ENCODE peak calls at places on chromosomes 11 and 22, in eight cellular contexts. H is A172, X is LHCN-M2, V is NCI-H1092, F is amniotic stem cell, S is left ventricle myocardium inferior, K is AG20443, T is T follicular helper cell. N is an unnamed sample.

GRCh38 chr11:125625225-125625593 is 246 bp downstream of the CHEK1 start:
- DNase-seq in H (no peak), X (no peak), V (no peak), F (no peak), S (no peak), K (no peak), T (no peak), N (no peak)

GRCh38 chr11:1878134-1879031 is 13.3 kb downstream of the PRR33 start:
- DNase-seq in H (no peak), X (no peak), V (no peak), F (no peak), S (peak), K (peak), T (no peak), N (no peak)

GRCh38 chr11:112797653-112798293 is 163.4 kb upstream of the NCAM1 start:
- DNase-seq in H (peak), X (peak), V (no peak), F (no peak), S (no peak), K (peak), T (no peak), N (no peak)

GRCh38 chr11:66978229-66978628 is 3.1 kb downstream of the C11orf86 start:
- DNase-seq in H (no peak), X (no peak), V (no peak), F (no peak), S (no peak), K (no peak), T (no peak), N (no peak)

GRCh38 chr11:16779436-16779835 is 41.0 kb downstream of the C11orf58 start:
- DNase-seq in H (peak), X (no peak), V (no peak), F (no peak), S (no peak), K (no peak), T (no peak), N (no peak)

GRCh38 chr22:47294222-47294532 is 531.7 kb downstream of the TBC1D22A start:
- DNase-seq in H (peak), X (peak), V (no peak), F (no peak), S (no peak), K (peak), T (no peak), N (no peak)

GRCh38 chr11:3109921-3110706 is 52.9 kb upstream of the CARS1 start:
- DNase-seq in H (peak), X (no peak), V (peak), F (no peak), S (no peak), K (peak), T (no peak), N (no peak)

GRCh38 chr11:120391297-120391696 is 55.1 kb downstream of the ARHGEF12 start:
- DNase-seq in H (no peak), X (no peak), V (no peak), F (no peak), S (no peak), K (no peak), T (no peak), N (no peak)

GRCh38 chr11:124108158-124108557 is 7.1 kb upstream of the VWA5A start:
- DNase-seq in H (no peak), X (peak), V (peak), F (no peak), S (no peak), K (no peak), T (no peak), N (no peak)

N was measured in brain pericyte.